ENCODE peak calls at places on chromosome 20, in four cellular contexts. One of them, this sample, is unnamed.

GRCh38 chr20:7080472-7080871 is 313.0 kb downstream of the BMP2 start:
- DNase-seq in heart left ventricle: no peak
- DNase-seq in GM12878: no peak
- DNase-seq in suprapubic skin: no peak
- DNase-seq in this sample: no peak

GRCh38 chr20:50710492-50711063 is 19.2 kb upstream of the RIPOR3 start:
- DNase-seq in heart left ventricle: no peak
- DNase-seq in GM12878: no peak
- DNase-seq in suprapubic skin: no peak
- DNase-seq in this sample: peak

GRCh38 chr20:40600441-40601235 is 88.4 kb downstream of the MAFB start:
- DNase-seq in heart left ventricle: no peak
- DNase-seq in GM12878: no peak
- DNase-seq in suprapubic skin: no peak
- DNase-seq in this sample: no peak

GRCh38 chr20:6265204-6265904 is 142.5 kb upstream of the FERMT1 start:
- DNase-seq in heart left ventricle: no peak
- DNase-seq in GM12878: no peak
- DNase-seq in suprapubic skin: no peak
- DNase-seq in this sample: peak

GRCh38 chr20:2088904-2089303 is 12.7 kb upstream of the STK35 start:
- DNase-seq in heart left ventricle: no peak
- DNase-seq in GM12878: no peak
- DNase-seq in suprapubic skin: no peak
- DNase-seq in this sample: no peak

GRCh38 chr20:57378107-57378506 is 13.1 kb upstream of the RBM38 start:
- DNase-seq in heart left ventricle: no peak
- DNase-seq in GM12878: no peak
- DNase-seq in suprapubic skin: no peak
- DNase-seq in this sample: no peak

GRCh38 chr20:13571662-13572061 is 67.1 kb downstream of the TASP1 start:
- DNase-seq in heart left ventricle: no peak
- DNase-seq in GM12878: no peak
- DNase-seq in suprapubic skin: no peak
- DNase-seq in this sample: no peak

GRCh38 chr20:57435498-57436222 is 44.5 kb downstream of the RBM38 start:
- DNase-seq in heart left ventricle: no peak
- DNase-seq in GM12878: no peak
- DNase-seq in suprapubic skin: peak
- DNase-seq in this sample: peak

GRCh38 chr20:3000852-3001523 is 42.4 kb upstream of the GNRH2 start:
- DNase-seq in heart left ventricle: no peak
- DNase-seq in GM12878: no peak
- DNase-seq in suprapubic skin: no peak
- DNase-seq in this sample: no peak

GRCh38 chr20:64131406-64131805 is 24.0 kb upstream of the NPBWR2 start:
- DNase-seq in heart left ventricle: peak
- DNase-seq in GM12878: no peak
- DNase-seq in suprapubic skin: peak
- DNase-seq in this sample: peak

GRCh38 chr20:57392512-57393271 is 1.5 kb downstream of the RBM38 start:
- DNase-seq in heart left ventricle: peak
- DNase-seq in GM12878: no peak
- DNase-seq in suprapubic skin: no peak
- DNase-seq in this sample: peak

GRCh38 chr20:22341508-22341907 is 242.9 kb downstream of the FOXA2 start:
- DNase-seq in heart left ventricle: no peak
- DNase-seq in GM12878: no peak
- DNase-seq in suprapubic skin: no peak
- DNase-seq in this sample: no peak

GRCh38 chr20:35942243-35942642 is 12.1 kb downstream of the SCAND1 start:
- DNase-seq in heart left ventricle: no peak
- DNase-seq in GM12878: no peak
- DNase-seq in suprapubic skin: no peak
- DNase-seq in this sample: no peak

GRCh38 chr20:4243071-4243470 is 227.7 kb upstream of the RNF24 start:
- DNase-seq in heart left ventricle: no peak
- DNase-seq in GM12878: no peak
- DNase-seq in suprapubic skin: no peak
- DNase-seq in this sample: no peak

GRCh38 chr20:10433014-10433622 is 904 bp downstream of the MKKS start:
- DNase-seq in heart left ventricle: peak
- DNase-seq in GM12878: no peak
- DNase-seq in suprapubic skin: no peak
- DNase-seq in this sample: no peak

GRCh38 chr20:48260370-48260769 is 475.1 kb upstream of the SULF2 start:
- DNase-seq in heart left ventricle: peak
- DNase-seq in GM12878: no peak
- DNase-seq in suprapubic skin: no peak
- DNase-seq in this sample: no peak

GRCh38 chr20:22729180-22729579 is 144.8 kb upstream of the FOXA2 start:
- DNase-seq in heart left ventricle: no peak
- DNase-seq in GM12878: no peak
- DNase-seq in suprapubic skin: no peak
- DNase-seq in this sample: no peak

GRCh38 chr20:1567392-1568165 is 10.1 kb upstream of the SIRPD start:
- DNase-seq in heart left ventricle: no peak
- DNase-seq in GM12878: no peak
- DNase-seq in suprapubic skin: no peak
- DNase-seq in this sample: no peak

GRCh38 chr20:15045246-15045645 is 707.8 kb upstream of the FLRT3 start:
- DNase-seq in heart left ventricle: no peak
- DNase-seq in GM12878: no peak
- DNase-seq in suprapubic skin: no peak
- DNase-seq in this sample: peak

GRCh38 chr20:45325367-45325766 is 17.3 kb upstream of the MATN4 start:
- DNase-seq in heart left ventricle: no peak
- DNase-seq in GM12878: no peak
- DNase-seq in suprapubic skin: no peak
- DNase-seq in this sample: no peak

GRCh38 chr20:9359561-9360308 is 154.7 kb upstream of the LAMP5 start:
- DNase-seq in heart left ventricle: peak
- DNase-seq in GM12878: no peak
- DNase-seq in suprapubic skin: no peak
- DNase-seq in this sample: peak

GRCh38 chr20:22293886-22294285 is 290.5 kb downstream of the FOXA2 start:
- DNase-seq in heart left ventricle: no peak
- DNase-seq in GM12878: no peak
- DNase-seq in suprapubic skin: no peak
- DNase-seq in this sample: no peak

GRCh38 chr20:15814903-15815302 is 758.3 kb downstream of the KIF16B start:
- DNase-seq in heart left ventricle: no peak
- DNase-seq in GM12878: no peak
- DNase-seq in suprapubic skin: no peak
- DNase-seq in this sample: no peak

GRCh38 chr20:9294081-9294480 is 220.3 kb upstream of the LAMP5 start:
- DNase-seq in heart left ventricle: no peak
- DNase-seq in GM12878: no peak
- DNase-seq in suprapubic skin: no peak
- DNase-seq in this sample: no peak

GRCh38 chr20:8144282-8145245 is 12.5 kb downstream of the PLCB1 start:
- DNase-seq in heart left ventricle: no peak
- DNase-seq in GM12878: no peak
- DNase-seq in suprapubic skin: no peak
- DNase-seq in this sample: peak

GRCh38 chr20:56628873-56629463 is at the start of gene TFAP2C:
- DNase-seq in heart left ventricle: peak
- DNase-seq in GM12878: no peak
- DNase-seq in suprapubic skin: peak
- DNase-seq in this sample: peak

GRCh38 chr20:34886122-34886521 is 9.7 kb downstream of the ACSS2 start:
- DNase-seq in heart left ventricle: no peak
- DNase-seq in GM12878: no peak
- DNase-seq in suprapubic skin: no peak
- DNase-seq in this sample: no peak

DNA sequence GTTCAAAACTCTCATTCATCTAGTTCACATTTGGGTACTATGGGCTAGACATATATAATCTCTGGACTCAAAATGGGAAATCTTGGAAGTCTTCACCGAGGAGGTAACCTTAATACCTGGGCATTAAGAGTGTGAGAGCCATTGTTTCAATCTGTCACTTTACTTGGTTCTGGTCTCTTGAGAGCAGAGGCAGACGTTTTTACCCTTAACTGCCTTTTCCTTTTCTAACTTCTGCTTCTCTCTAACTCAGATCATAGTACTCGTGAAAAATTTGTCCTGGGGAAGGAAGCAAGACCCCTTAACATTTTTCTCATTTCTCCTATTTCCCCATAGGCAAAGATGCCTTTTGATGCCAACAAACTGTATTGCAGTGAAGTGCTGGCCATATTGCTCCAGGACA is 83.2 kb downstream of the CTNNBL1 start:
- DNase-seq in heart left ventricle: no peak
- DNase-seq in GM12878: no peak
- DNase-seq in suprapubic skin: no peak
- DNase-seq in this sample: no peak
- TF ChIP-seq POLR2A in heart left ventricle: no peak
- TF ChIP-seq POLR2A in GM12878: no peak
- TF ChIP-seq POLR2A in suprapubic skin: no peak
- TF ChIP-seq POLR2A in this sample: no peak

GRCh38 chr20:49706548-49707517 is 6.8 kb downstream of the B4GALT5 start:
- DNase-seq in heart left ventricle: no peak
- DNase-seq in GM12878: no peak
- DNase-seq in suprapubic skin: no peak
- DNase-seq in this sample: no peak
- TF ChIP-seq POLR2A in heart left ventricle: no peak
- TF ChIP-seq POLR2A in GM12878: no peak
- TF ChIP-seq POLR2A in suprapubic skin: no peak
- TF ChIP-seq POLR2A in this sample: no peak

GRCh38 chr20:290081-290831 is at the start of gene C20orf96:
- DNase-seq in heart left ventricle: peak
- DNase-seq in GM12878: peak
- DNase-seq in suprapubic skin: peak
- DNase-seq in this sample: peak
- TF ChIP-seq POLR2A in heart left ventricle: no peak
- TF ChIP-seq POLR2A in GM12878: peak
- TF ChIP-seq POLR2A in suprapubic skin: no peak
- TF ChIP-seq POLR2A in this sample: no peak

GRCh38 chr20:19936801-19937583 is 80.2 kb upstream of the NAA20 start:
- DNase-seq in heart left ventricle: peak
- DNase-seq in GM12878: no peak
- DNase-seq in suprapubic skin: no peak
- DNase-seq in this sample: peak
- TF ChIP-seq POLR2A in heart left ventricle: no peak
- TF ChIP-seq POLR2A in GM12878: no peak
- TF ChIP-seq POLR2A in suprapubic skin: no peak
- TF ChIP-seq POLR2A in this sample: no peak

GRCh38 chr20:52019313-52019712 is 172.3 kb downstream of the ZFP64 start:
- DNase-seq in heart left ventricle: no peak
- DNase-seq in GM12878: no peak
- DNase-seq in suprapubic skin: no peak
- DNase-seq in this sample: no peak
- TF ChIP-seq POLR2A in heart left ventricle: no peak
- TF ChIP-seq POLR2A in GM12878: no peak
- TF ChIP-seq POLR2A in suprapubic skin: no peak
- TF ChIP-seq POLR2A in this sample: no peak

DNA sequence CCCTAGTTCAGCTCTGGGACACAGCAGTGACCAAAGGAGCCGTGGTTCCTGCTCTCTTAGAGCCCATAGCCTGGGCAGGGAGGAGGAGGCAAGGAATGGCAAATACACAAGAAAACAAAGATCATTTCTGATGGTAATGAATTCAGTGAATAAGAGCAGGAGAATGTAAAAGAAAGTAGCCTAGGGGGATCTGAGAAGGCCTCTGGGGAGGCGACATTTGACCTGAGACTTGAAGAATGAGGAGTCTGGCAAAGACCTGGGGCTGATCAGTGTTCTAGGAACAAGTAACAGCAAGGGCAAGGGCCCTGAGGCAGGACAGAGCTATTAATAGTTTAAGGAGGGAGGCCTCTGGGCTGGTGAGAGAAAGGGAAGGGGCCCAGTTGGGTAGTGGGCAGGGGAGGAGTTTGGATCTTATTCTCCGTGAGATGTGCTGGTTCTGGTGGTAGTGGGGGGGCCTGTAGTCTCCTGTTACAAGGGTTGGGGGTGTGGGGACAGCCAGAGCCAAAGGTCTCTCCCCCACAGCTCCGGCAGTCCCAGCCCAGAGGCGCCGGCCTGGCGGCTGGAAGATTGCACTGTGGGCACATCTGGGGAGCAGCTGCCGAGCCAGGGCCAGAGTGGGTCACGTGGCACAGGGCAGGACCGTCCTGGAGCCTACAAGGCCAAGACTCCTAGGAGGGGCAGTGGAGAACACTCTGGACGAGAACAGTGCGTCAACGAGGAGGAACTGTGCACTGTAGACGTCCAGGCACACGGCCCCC is 9.3 kb upstream of the ID1 start:
- DNase-seq in heart left ventricle: peak
- DNase-seq in GM12878: no peak
- DNase-seq in suprapubic skin: peak
- DNase-seq in this sample: peak
- TF ChIP-seq POLR2A in heart left ventricle: no peak
- TF ChIP-seq POLR2A in GM12878: no peak
- TF ChIP-seq POLR2A in suprapubic skin: peak
- TF ChIP-seq POLR2A in this sample: peak